ENCODE peak calls at places on chromosomes 6 and 20, in nine cellular contexts. L, N, Q, W, F, H, P, A and G are unnamed samples. For H3K4me1, the result is how much of the 10 kb centered on the place peaks cover.

GRCh38 chr6:168666170-168666569 is 225.2 kb downstream of the SMOC2 start:
- DNase-seq in L (no peak), N (no peak), Q (no peak), W (no peak), F (no peak), H (no peak), P (no peak), A (no peak), G (no peak)

GRCh38 chr6:168601101-168601500 is 160.1 kb downstream of the SMOC2 start:
- DNase-seq in L (no peak), N (no peak), Q (no peak), W (no peak), F (no peak), H (no peak), P (no peak), A (no peak), G (no peak)

GRCh38 chr6:167811040-167811439 is 15.7 kb upstream of the AFDN start:
- DNase-seq in L (no peak), N (peak), Q (no peak), W (no peak), F (no peak), H (no peak), P (no peak), A (no peak), G (no peak)

GRCh38 chr20:32463642-32464400 is 105.7 kb downstream of the ASXL1 start:
- DNase-seq in L (peak), N (no peak), Q (no peak), W (no peak), F (peak), H (peak), P (no peak), A (no peak), G (no peak)

GRCh38 chr20:44364780-44365179 is 9.3 kb downstream of the HNF4A start:
- DNase-seq in L (no peak), N (no peak), Q (no peak), W (no peak), F (no peak), H (no peak), P (no peak), A (no peak), G (no peak)

GRCh38 chr6:163985710-163986109 is 571.2 kb downstream of the QKI start:
- DNase-seq in L (no peak), N (no peak), Q (no peak), W (no peak), F (no peak), H (no peak), P (no peak), A (no peak), G (no peak)

GRCh38 chr6:162862941-162863340 is 135.2 kb downstream of the PACRG start:
- DNase-seq in L (peak), N (no peak), Q (no peak), W (no peak), F (no peak), H (no peak), P (no peak), A (no peak), G (no peak)

GRCh38 chr20:60528141-60528540 is 569.9 kb downstream of the CDH26 start:
- DNase-seq in L (no peak), N (no peak), Q (no peak), W (no peak), F (no peak), H (no peak), P (peak), A (no peak), G (no peak)

GRCh38 chr6:131923356-131923755 is 27.8 kb downstream of the CCN2 start:
- DNase-seq in L (no peak), N (peak), Q (peak), W (peak), F (peak), H (no peak), P (peak), A (peak), G (peak)

GRCh38 chr6:27518881-27519795 is 46.2 kb upstream of the ZNF184 start:
- DNase-seq in L (peak), N (peak), Q (peak), W (peak), F (peak), H (peak), P (peak), A (peak), G (peak)

GRCh38 chr6:136740050-136740974 is 52.0 kb downstream of the MAP3K5 start:
- DNase-seq in L (no peak), N (no peak), Q (no peak), W (no peak), F (peak), H (no peak), P (no peak), A (no peak), G (no peak)

GRCh38 chr6:149170564-149171452 is 146.7 kb upstream of the TAB2 start:
- DNase-seq in L (no peak), N (no peak), Q (no peak), W (no peak), F (no peak), H (no peak), P (no peak), A (no peak), G (no peak)

GRCh38 chr6:43298565-43299337 is 691 bp downstream of the SLC22A7 start:
- DNase-seq in L (no peak), N (no peak), Q (no peak), W (no peak), F (no peak), H (no peak), P (no peak), A (no peak), G (no peak)

GRCh38 chr6:43302126-43302525 is 4.1 kb downstream of the SLC22A7 start:
- DNase-seq in L (peak), N (no peak), Q (no peak), W (no peak), F (no peak), H (no peak), P (no peak), A (no peak), G (no peak)

GRCh38 chr6:43303751-43304331 is 4.8 kb downstream of the CRIP3 start:
- DNase-seq in L (no peak), N (no peak), Q (no peak), W (no peak), F (no peak), H (no peak), P (no peak), A (no peak), G (no peak)

GRCh38 chr6:43299338-43300293 is 1.6 kb downstream of the SLC22A7 start:
- DNase-seq in L (peak), N (no peak), Q (no peak), W (no peak), F (no peak), H (no peak), P (no peak), A (no peak), G (no peak)

GRCh38 chr6:43301081-43301870 is 3.2 kb downstream of the SLC22A7 start:
- DNase-seq in L (peak), N (no peak), Q (no peak), W (no peak), F (no peak), H (no peak), P (no peak), A (no peak), G (no peak)
- H3K27ac ChIP-seq in L (no peak), N (no peak), Q (no peak), W (no peak), F (no peak), H (no peak), P (no peak), A (no peak), G (no peak)

DNA sequence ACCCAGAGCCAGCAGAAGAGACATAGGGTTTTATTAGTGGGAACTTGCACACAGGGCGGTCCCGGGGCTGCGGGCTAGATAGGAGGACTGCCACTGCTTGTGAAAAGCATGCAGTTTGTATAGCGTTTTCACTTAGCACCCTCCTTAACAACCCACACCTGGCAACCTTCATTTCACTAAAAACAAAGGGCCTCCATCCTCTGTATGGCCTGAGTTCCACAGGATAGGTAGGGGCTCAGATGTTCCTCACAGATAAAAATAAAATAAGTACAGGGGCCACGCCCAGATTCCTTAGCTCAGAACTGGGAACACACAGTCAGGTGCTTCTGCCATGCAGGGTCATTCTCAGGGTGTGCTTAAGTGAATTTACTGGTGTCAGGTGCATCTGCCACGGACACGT is 39.8 kb downstream of the GPR6 start:
- DNase-seq in L (no peak), N (no peak), Q (no peak), W (no peak), F (no peak), H (no peak), P (no peak), A (no peak), G (no peak)
- H3K4me1 ChIP-seq in L (under half), N (under half), Q (under half), W (under half), F (under half), H (under half), P (under half), A (under half), G (under half)

GRCh38 chr20:38033330-38034107 is at the start of the genes RPRD1B and TTI1:
- DNase-seq in L (peak), N (peak), Q (peak), W (peak), F (peak), H (peak), P (peak), A (peak), G (peak)
- H3K4me3 ChIP-seq in L (peak), N (peak), Q (peak), W (peak), F (peak), H (peak), P (peak), A (peak), G (peak)

DNA sequence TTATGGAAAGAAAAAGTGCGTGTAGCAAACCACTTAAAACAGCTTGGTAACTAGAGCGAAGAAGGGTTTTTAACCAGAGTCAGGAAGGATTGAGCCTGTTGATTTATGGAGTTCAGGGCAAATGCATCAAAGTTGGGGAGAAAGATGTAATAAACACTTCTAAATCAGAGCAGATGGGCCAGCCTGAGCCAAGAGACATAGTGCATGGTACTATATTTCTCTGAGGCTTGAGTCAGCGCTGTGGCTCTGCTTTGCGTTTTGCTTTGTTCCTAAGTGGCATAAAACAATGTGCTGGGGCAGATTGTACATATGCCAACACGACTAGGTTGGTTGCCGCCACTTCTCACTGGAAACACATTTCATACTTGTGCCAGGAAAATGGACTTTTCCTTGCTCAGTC is 111.3 kb downstream of the BCKDHB start:
- DNase-seq in L (no peak), N (no peak), Q (no peak), W (no peak), F (no peak), H (no peak), P (no peak), A (no peak), G (no peak)
- H3K27ac ChIP-seq in L (no peak), N (no peak), Q (no peak), W (no peak), F (no peak), H (no peak), P (no peak), A (no peak), G (no peak)

DNA sequence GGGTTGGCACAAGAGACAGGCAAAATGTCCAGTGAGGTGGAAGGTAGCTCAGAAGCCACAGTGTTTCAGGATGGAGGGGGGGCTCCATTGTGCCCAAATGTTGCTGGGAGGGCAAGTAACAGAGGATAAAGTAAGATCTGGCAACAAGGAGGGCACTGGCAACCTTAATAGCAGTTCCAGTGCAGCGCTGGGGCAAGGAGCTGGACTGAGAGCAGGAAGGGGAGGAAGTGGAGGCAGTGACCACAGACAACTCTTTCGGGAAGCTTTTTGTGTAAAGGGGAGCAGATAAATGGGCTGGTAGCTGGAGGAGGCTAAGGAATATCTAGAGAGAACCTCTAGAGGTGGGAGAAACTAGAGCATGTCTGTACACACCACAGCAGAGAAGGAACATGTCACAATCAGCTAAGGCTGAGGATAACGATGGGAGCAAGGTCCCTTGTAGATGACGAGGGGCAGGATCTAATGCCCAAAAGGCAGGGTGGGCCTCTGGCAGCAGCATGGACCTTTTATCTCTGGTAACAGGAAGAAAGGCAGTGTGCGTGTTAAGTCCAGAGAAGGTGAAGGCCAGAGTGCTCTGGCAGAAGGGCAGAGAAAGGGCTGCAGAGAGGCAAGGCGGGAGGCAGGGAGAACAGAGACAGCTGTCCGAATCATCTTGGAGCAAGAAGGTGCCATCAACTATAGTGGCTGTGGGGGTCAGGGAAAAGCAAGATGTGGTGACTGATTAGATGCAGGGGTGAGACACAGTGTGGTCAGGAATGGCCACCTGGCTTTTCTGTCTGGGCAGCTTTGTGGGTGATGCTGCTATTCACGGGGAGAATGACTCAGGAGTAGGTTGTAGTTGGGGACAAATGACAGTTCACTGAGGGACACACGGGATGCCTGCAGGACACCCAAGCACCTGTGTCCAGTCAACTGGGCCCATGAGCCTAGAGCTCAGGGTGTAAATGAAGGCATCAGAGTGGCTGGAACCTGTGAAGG is 17.4 kb downstream of the TMEM242 start:
- DNase-seq in L (no peak), N (no peak), Q (no peak), W (no peak), F (no peak), H (no peak), P (no peak), A (no peak), G (no peak)
- H3K4me1 ChIP-seq in L (under half), N (under half), Q (under half), W (under half), F (under half), H (under half), P (under half), A (under half), G (under half)

GRCh38 chr6:79946773-79947190 is 571 bp downstream of the ELOVL4 start:
- DNase-seq in L (peak), N (peak), Q (no peak), W (no peak), F (peak), H (no peak), P (peak), A (peak), G (peak)
- H3K4me3 ChIP-seq in L (peak), N (peak), Q (peak), W (no peak), F (peak), H (peak), P (peak), A (peak), G (peak)

DNA sequence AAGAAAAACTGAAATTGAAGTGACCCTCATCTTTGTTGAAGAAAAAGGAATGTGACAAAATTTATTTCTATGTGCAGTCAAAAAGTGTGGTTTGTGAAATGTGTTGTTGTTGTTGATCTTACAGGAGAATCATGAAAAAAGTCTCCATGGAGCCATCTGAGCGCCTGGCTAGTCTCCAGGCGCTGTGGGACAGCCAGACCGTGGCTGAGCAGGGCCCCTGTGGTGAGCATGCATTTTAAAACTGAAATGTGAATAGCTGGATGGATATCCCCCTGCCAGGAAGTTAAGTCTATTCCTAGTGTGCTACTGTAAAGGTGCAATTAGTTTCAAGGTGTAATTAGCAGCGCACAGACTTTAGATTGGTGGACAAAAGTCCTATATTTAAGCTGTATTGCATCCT is 170.6 kb downstream of the CARMIL1 start:
- DNase-seq in L (no peak), N (no peak), Q (peak), W (no peak), F (no peak), H (no peak), P (peak), A (no peak), G (no peak)
- H3K27ac ChIP-seq in L (no peak), N (no peak), Q (no peak), W (no peak), F (no peak), H (no peak), P (no peak), A (no peak), G (no peak)

GRCh38 chr20:8168785-8169288 is 36.8 kb downstream of the PLCB1 start:
- DNase-seq in L (no peak), N (no peak), Q (no peak), W (no peak), F (no peak), H (no peak), P (no peak), A (no peak), G (no peak)
- H3K4me1 ChIP-seq in L (under half), N (under half), Q (under half), W (under half), F (under half), H (under half), P (under half), A (under half), G (under half)

DNA sequence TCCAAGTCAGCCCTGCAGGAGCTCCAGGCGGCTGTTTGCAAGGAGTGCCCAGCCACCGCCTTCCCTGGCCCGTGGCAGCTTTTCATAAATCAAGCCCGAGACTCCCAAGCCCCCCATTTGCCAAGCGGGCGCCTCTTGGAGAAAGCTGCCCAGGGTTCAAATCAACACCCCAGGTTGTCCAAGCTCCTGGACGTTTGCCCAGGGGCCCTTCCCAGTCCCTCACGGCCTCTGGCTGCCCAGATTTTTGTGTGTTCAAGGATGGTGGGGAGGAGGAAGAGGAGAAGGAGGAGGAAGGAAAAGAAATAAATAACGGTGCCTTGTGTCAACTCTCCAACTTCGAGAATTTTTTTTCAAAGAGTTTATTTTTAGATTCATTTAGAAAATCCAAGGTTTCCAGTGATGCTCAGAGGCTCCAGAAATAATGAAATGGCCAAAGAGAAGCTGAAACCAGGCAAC is 20.6 kb upstream of the NFATC2 start:
- DNase-seq in L (no peak), N (no peak), Q (no peak), W (no peak), F (no peak), H (no peak), P (no peak), A (no peak), G (no peak)
- H3K4me3 ChIP-seq in L (no peak), N (peak), Q (peak), W (peak), F (peak), H (peak), P (no peak), A (no peak), G (no peak)